ENCODE peak calls at places on chromosome 9, in four cellular contexts. M is pulmonary artery endothelial cell, L is OCI-LY7, T is non-pigmented ciliary epithelial cell. R is an unnamed sample.

GRCh38 chr9:92740446-92740961 is 24.1 kb downstream of the BICD2 start:
- DNase-seq in L (no peak), T (no peak), M (no peak), R (no peak)

GRCh38 chr9:126979461-126979860 is 64.9 kb downstream of the RALGPS1 start:
- DNase-seq in M (no peak), T (no peak), L (no peak), R (no peak)

GRCh38 chr9:76595645-76596044 is 136.7 kb downstream of the GCNT1 start:
- DNase-seq in M (no peak), T (no peak), L (no peak), R (no peak)

GRCh38 chr9:16029056-16029615 is 476.3 kb downstream of the CCDC171 start:
- DNase-seq in L (no peak), M (no peak), T (no peak), R (no peak)

GRCh38 chr9:82106536-82106935 is 118.0 kb downstream of the SPATA31D1 start:
- DNase-seq in M (no peak), L (no peak), T (no peak), R (no peak)

GRCh38 chr9:137078701-137079400 is 1.5 kb downstream of the UAP1L1 start:
- DNase-seq in T (no peak), M (no peak), L (no peak), R (no peak)

GRCh38 chr9:16131269-16131668 is 578.4 kb downstream of the CCDC171 start:
- DNase-seq in L (no peak), M (no peak), T (no peak), R (no peak)

GRCh38 chr9:84993105-84993504 is 323.6 kb downstream of the NTRK2 start:
- DNase-seq in L (no peak), M (no peak), T (no peak), R (no peak)

GRCh38 chr9:77375956-77376532 is 198.7 kb downstream of the VPS13A start:
- DNase-seq in M (no peak), L (no peak), T (no peak), R (no peak)

GRCh38 chr9:134802201-134802795 is 78.3 kb upstream of the FCN2 start:
- DNase-seq in T (no peak), L (no peak), M (no peak), R (no peak)

GRCh38 chr9:94879230-94879629 is 152.7 kb downstream of the AOPEP start:
- DNase-seq in T (no peak), M (no peak), L (no peak), R (no peak)

GRCh38 chr9:113599647-113600476 is 136.3 kb downstream of the RGS3 start:
- DNase-seq in L (no peak), M (peak; percentile 85), T (no peak), R (no peak)

GRCh38 chr9:114856210-114856941 is 50.5 kb upstream of the TNFSF15 start:
- DNase-seq in M (no peak), T (no peak), L (no peak), R (no peak)

GRCh38 chr9:33232866-33233265 is 7.1 kb upstream of the SPINK4 start:
- DNase-seq in M (no peak), T (no peak), L (no peak), R (no peak)

GRCh38 chr9:94758031-94758430 is 31.5 kb downstream of the AOPEP start:
- DNase-seq in L (no peak), T (no peak), M (no peak), R (no peak)

GRCh38 chr9:92527832-92528536 is 7.8 kb downstream of the ECM2 start:
- DNase-seq in M (no peak), L (no peak), T (no peak), R (no peak)

GRCh38 chr9:32378993-32379729 is 5.3 kb upstream of the ACO1 start:
- DNase-seq in M (peak; percentile 39), T (peak; percentile 59), L (peak; percentile 85), R (peak; percentile 49)

GRCh38 chr9:133945977-133946753 is 46.0 kb downstream of the VAV2 start:
- DNase-seq in M (no peak), T (no peak), L (peak; percentile 80), R (no peak)

GRCh38 chr9:109253241-109253636 is 67.6 kb downstream of the EPB41L4B start:
- DNase-seq in T (no peak), L (no peak), M (no peak), R (no peak)

GRCh38 chr9:114072181-114073140 is 5.6 kb downstream of the AMBP start:
- DNase-seq in M (no peak), T (no peak), L (no peak), R (no peak)

GRCh38 chr9:127506814-127507750 is 55.8 kb downstream of the LRSAM1 start:
- DNase-seq in L (no peak), T (no peak), M (no peak), R (no peak)

GRCh38 chr9:104776787-104777186 is 12.9 kb downstream of the NIPSNAP3B start:
- DNase-seq in T (no peak), M (no peak), L (no peak), R (no peak)

GRCh38 chr9:113636165-113636564 is 172.6 kb downstream of the RGS3 start:
- DNase-seq in L (no peak), T (no peak), M (no peak), R (no peak)

GRCh38 chr9:121333950-121334773 is 35.9 kb downstream of the STOM start:
- DNase-seq in L (no peak), M (no peak), T (no peak), R (no peak)

GRCh38 chr9:79572891-79573696 is 1.3 kb downstream of the TLE4 start:
- DNase-seq in M (no peak), L (peak; percentile 50), T (no peak), R (peak; percentile 49)

GRCh38 chr9:104746798-104747197 is 685 bp upstream of the NIPSNAP3A start:
- DNase-seq in T (no peak), M (no peak), L (peak; percentile 9), R (no peak)

GRCh38 chr9:108766786-108767185 is 89.0 kb downstream of the ACTL7B start:
- DNase-seq in T (no peak), L (no peak), M (no peak), R (no peak)

GRCh38 chr9:136545966-136546696 is at the start of gene NOTCH1:
- DNase-seq in M (peak; percentile 83), L (peak; percentile 91), T (no peak), R (peak; percentile 94)

R was measured in germinal center.